ENCODE peak calls at places on chromosomes 11 and 22, in six cellular contexts. One of them, this sample, is unnamed.

GRCh38 chr11:129192150-129192549 is at the start of gene ARHGAP32:
- DNase-seq in ovary: no peak
- DNase-seq in mesendoderm: peak; percentile 83
- DNase-seq in CD4-positive, alpha-beta memory T cell: no peak
- DNase-seq in endodermal cell: peak; percentile 51
- DNase-seq in cardiac muscle cell: no peak
- DNase-seq in this sample: no peak

GRCh38 chr11:96187779-96188624 is 155.0 kb downstream of the MAML2 start:
- DNase-seq in ovary: peak; percentile 44
- DNase-seq in mesendoderm: no peak
- DNase-seq in CD4-positive, alpha-beta memory T cell: no peak
- DNase-seq in endodermal cell: no peak
- DNase-seq in cardiac muscle cell: no peak
- DNase-seq in this sample: no peak

GRCh38 chr11:133842053-133842452 is 3.3 kb downstream of the SPATA19 start:
- DNase-seq in ovary: no peak
- DNase-seq in mesendoderm: peak; percentile 63
- DNase-seq in CD4-positive, alpha-beta memory T cell: no peak
- DNase-seq in endodermal cell: peak; percentile 70
- DNase-seq in cardiac muscle cell: no peak
- DNase-seq in this sample: no peak

GRCh38 chr22:32413715-32414114 is 1.7 kb upstream of the RTCB start:
- DNase-seq in ovary: no peak
- DNase-seq in mesendoderm: peak; percentile 34
- DNase-seq in CD4-positive, alpha-beta memory T cell: no peak
- DNase-seq in endodermal cell: no peak
- DNase-seq in cardiac muscle cell: peak; percentile 5
- DNase-seq in this sample: no peak

GRCh38 chr22:20031732-20032406 is 11.0 kb downstream of the TANGO2 start:
- DNase-seq in ovary: no peak
- DNase-seq in mesendoderm: no peak
- DNase-seq in CD4-positive, alpha-beta memory T cell: peak; percentile 70
- DNase-seq in endodermal cell: no peak
- DNase-seq in cardiac muscle cell: no peak
- DNase-seq in this sample: no peak

GRCh38 chr22:50267591-50268390 is 2.4 kb downstream of the MAPK11 start:
- DNase-seq in ovary: peak; percentile 86
- DNase-seq in mesendoderm: no peak
- DNase-seq in CD4-positive, alpha-beta memory T cell: peak; percentile 47
- DNase-seq in endodermal cell: peak; percentile 84
- DNase-seq in cardiac muscle cell: peak; percentile 67
- DNase-seq in this sample: no peak

GRCh38 chr11:110763249-110764011 is 51.2 kb upstream of the ARHGAP20 start:
- DNase-seq in ovary: peak; percentile 39
- DNase-seq in mesendoderm: no peak
- DNase-seq in CD4-positive, alpha-beta memory T cell: no peak
- DNase-seq in endodermal cell: no peak
- DNase-seq in cardiac muscle cell: no peak
- DNase-seq in this sample: no peak

GRCh38 chr11:79440451-79441158 is at the start of gene TENM4:
- DNase-seq in ovary: peak; percentile 93
- DNase-seq in mesendoderm: peak; percentile 85
- DNase-seq in CD4-positive, alpha-beta memory T cell: no peak
- DNase-seq in endodermal cell: peak; percentile 85
- DNase-seq in cardiac muscle cell: peak; percentile 82
- DNase-seq in this sample: no peak

GRCh38 chr11:47551086-47551485 is 1.8 kb downstream of the CELF1 start:
- DNase-seq in ovary: no peak
- DNase-seq in mesendoderm: peak; percentile 73
- DNase-seq in CD4-positive, alpha-beta memory T cell: no peak
- DNase-seq in endodermal cell: no peak
- DNase-seq in cardiac muscle cell: peak; percentile 35
- DNase-seq in this sample: no peak

GRCh38 chr22:24928322-24928721 is 18.2 kb downstream of the LHFPL7 start:
- DNase-seq in ovary: no peak
- DNase-seq in mesendoderm: no peak
- DNase-seq in CD4-positive, alpha-beta memory T cell: no peak
- DNase-seq in endodermal cell: no peak
- DNase-seq in cardiac muscle cell: no peak
- DNase-seq in this sample: no peak

GRCh38 chr22:31343235-31344191 is 2.6 kb downstream of the PATZ1 start:
- DNase-seq in ovary: peak; percentile 69
- DNase-seq in mesendoderm: peak; percentile 83
- DNase-seq in CD4-positive, alpha-beta memory T cell: peak; percentile 12
- DNase-seq in endodermal cell: peak; percentile 87
- DNase-seq in cardiac muscle cell: peak; percentile 69
- DNase-seq in this sample: no peak

GRCh38 chr11:46359936-46360335 is 12.7 kb downstream of the DGKZ start:
- DNase-seq in ovary: no peak
- DNase-seq in mesendoderm: no peak
- DNase-seq in CD4-positive, alpha-beta memory T cell: no peak
- DNase-seq in endodermal cell: no peak
- DNase-seq in cardiac muscle cell: no peak
- DNase-seq in this sample: no peak

GRCh38 chr11:57499413-57499982 is 16.0 kb downstream of the SLC43A1 start:
- DNase-seq in ovary: peak; percentile 99
- DNase-seq in mesendoderm: peak; percentile 98
- DNase-seq in CD4-positive, alpha-beta memory T cell: no peak
- DNase-seq in endodermal cell: peak; percentile 99
- DNase-seq in cardiac muscle cell: peak; percentile 98
- DNase-seq in this sample: no peak

DNA sequence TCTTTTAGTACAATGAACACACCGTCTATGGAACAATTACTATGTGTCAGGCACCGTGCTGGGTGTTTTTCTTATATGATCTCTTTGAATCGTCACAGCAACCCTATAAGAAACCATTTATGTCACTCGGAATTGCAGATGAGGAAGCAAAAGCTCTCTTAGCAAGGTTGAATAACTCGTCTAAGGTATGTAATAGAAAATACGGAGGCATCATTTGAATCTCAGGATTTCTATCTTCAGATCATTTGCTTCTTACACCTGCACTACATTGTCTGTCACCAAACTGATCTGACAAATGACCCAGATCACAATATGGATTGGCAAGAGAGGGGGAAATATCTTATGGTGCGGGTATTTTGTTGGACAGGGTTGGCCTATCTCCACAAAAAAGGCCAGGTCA is 110.6 kb upstream of the CLMP start:
- DNase-seq in ovary: no peak
- DNase-seq in mesendoderm: no peak
- DNase-seq in CD4-positive, alpha-beta memory T cell: no peak
- DNase-seq in endodermal cell: no peak
- DNase-seq in cardiac muscle cell: no peak
- DNase-seq in this sample: no peak
- H3K27ac ChIP-seq in ovary: no peak overlapping the region
- H3K27ac ChIP-seq in mesendoderm: no peak overlapping the region
- H3K27ac ChIP-seq in CD4-positive, alpha-beta memory T cell: no peak overlapping the region
- H3K27ac ChIP-seq in endodermal cell: no peak overlapping the region
- H3K27ac ChIP-seq in cardiac muscle cell: no peak overlapping the region
- H3K27ac ChIP-seq in this sample: no peak overlapping the region

GRCh38 chr11:74326665-74327064 is 15.2 kb upstream of the P4HA3 start:
- DNase-seq in ovary: no peak
- DNase-seq in mesendoderm: no peak
- DNase-seq in CD4-positive, alpha-beta memory T cell: no peak
- DNase-seq in endodermal cell: no peak
- DNase-seq in cardiac muscle cell: no peak
- DNase-seq in this sample: no peak
- H3K27ac ChIP-seq in ovary: no peak overlapping the region
- H3K27ac ChIP-seq in mesendoderm: no peak overlapping the region
- H3K27ac ChIP-seq in CD4-positive, alpha-beta memory T cell: no peak overlapping the region
- H3K27ac ChIP-seq in endodermal cell: no peak overlapping the region
- H3K27ac ChIP-seq in cardiac muscle cell: no peak overlapping the region
- H3K27ac ChIP-seq in this sample: no peak overlapping the region

DNA sequence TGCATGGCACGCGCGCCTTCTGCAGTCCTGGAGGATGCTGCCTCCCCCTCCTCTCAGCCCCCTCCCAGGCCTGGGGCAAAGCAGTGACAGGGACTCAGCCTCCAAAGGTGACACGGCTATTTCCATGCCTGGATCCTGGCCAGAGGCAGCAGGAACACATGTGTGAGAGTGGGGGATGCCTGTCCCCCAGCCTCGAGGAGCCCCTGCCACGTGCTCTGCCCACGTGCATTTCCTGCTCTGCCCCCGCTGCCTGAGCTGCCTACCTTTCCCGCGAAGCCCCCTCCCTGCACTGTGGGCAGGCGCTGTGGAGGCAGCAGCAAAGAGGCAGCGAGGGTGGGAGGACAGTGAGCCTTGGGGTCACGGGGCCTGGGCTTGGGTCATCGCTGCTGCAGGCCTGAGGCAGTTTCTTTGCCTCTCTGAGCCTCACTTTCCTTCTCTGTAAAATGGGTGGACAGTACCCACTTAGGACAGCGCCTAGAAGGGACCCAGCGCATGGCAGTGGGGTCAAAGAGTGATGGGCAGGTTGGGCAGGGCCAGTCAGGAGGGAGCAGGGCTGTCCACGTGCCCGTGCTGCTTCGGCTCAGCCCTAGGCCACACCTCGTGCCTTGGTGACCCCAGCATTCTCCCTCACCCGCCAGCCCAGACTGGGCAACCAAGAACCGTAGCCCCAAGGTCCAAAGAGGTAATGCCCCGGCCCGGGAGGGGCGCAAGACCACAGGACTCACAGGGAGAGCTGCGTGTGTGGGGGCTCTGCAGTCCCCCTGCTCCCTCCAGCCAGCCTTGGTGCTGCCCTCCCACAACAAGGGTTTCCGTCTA is 48.6 kb downstream of the FLRT1 start:
- DNase-seq in ovary: no peak
- DNase-seq in mesendoderm: no peak
- DNase-seq in CD4-positive, alpha-beta memory T cell: no peak
- DNase-seq in endodermal cell: no peak
- DNase-seq in cardiac muscle cell: no peak
- DNase-seq in this sample: peak; percentile 73
- H3K27ac ChIP-seq in ovary: no peak overlapping the region
- H3K27ac ChIP-seq in mesendoderm: no peak overlapping the region
- H3K27ac ChIP-seq in CD4-positive, alpha-beta memory T cell: no peak overlapping the region
- H3K27ac ChIP-seq in endodermal cell: no peak overlapping the region
- H3K27ac ChIP-seq in cardiac muscle cell: no peak overlapping the region
- H3K27ac ChIP-seq in this sample: no peak overlapping the region

GRCh38 chr22:36107436-36107835 is 53.1 kb downstream of the APOL3 start:
- DNase-seq in ovary: peak; percentile 18
- DNase-seq in mesendoderm: no peak
- DNase-seq in CD4-positive, alpha-beta memory T cell: no peak
- DNase-seq in endodermal cell: no peak
- DNase-seq in cardiac muscle cell: no peak
- DNase-seq in this sample: no peak
- H3K27ac ChIP-seq in ovary: no peak overlapping the region
- H3K27ac ChIP-seq in mesendoderm: no peak overlapping the region
- H3K27ac ChIP-seq in CD4-positive, alpha-beta memory T cell: no peak overlapping the region
- H3K27ac ChIP-seq in endodermal cell: no peak overlapping the region
- H3K27ac ChIP-seq in cardiac muscle cell: no peak overlapping the region
- H3K27ac ChIP-seq in this sample: no peak overlapping the region

DNA sequence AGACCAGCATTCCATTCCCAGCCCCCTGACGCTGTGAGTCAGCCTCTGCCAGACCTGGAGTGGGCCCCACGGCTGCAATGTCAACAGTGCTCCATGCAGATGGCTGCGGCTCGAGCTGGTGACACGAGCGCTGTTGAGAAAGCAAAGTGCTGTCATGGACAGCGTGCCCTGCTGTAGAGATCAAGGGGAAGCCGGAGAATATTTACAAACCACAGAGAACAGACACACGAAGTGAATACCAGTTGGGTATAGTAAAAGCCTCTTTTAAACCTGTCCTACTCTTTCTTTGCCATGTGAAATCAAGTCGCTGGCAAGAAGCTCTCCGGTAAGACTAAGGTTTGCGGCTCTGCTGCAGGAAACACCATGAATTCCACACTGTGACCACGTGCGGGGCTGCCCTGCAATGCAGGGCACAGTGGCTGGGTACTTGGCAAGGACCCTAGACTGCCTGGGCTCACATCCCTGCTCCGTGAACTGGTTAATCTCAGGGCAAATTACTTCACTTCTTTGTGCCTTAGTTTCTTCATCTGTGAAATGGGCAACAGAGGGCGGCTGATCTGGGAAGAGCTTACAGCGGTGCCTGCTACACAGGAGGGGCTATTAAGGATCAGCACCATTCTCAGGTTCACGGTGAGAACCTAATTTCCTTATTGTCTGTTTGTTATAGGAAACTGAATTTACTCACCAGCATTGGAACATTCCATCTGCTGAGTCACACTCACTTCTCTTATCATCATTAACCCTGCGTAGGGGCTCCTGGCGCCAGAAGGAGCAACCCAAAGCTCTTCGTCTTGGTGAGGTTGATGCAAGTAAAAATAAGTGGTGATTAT is 27.8 kb upstream of the ELFN2 start:
- DNase-seq in ovary: no peak
- DNase-seq in mesendoderm: peak; percentile 73
- DNase-seq in CD4-positive, alpha-beta memory T cell: no peak
- DNase-seq in endodermal cell: peak; percentile 51
- DNase-seq in cardiac muscle cell: peak; percentile 74
- DNase-seq in this sample: no peak
- H3K27ac ChIP-seq in ovary: no peak overlapping the region
- H3K27ac ChIP-seq in mesendoderm: no peak overlapping the region
- H3K27ac ChIP-seq in CD4-positive, alpha-beta memory T cell: no peak overlapping the region
- H3K27ac ChIP-seq in endodermal cell: no peak overlapping the region
- H3K27ac ChIP-seq in cardiac muscle cell: no peak overlapping the region
- H3K27ac ChIP-seq in this sample: no peak overlapping the region

DNA sequence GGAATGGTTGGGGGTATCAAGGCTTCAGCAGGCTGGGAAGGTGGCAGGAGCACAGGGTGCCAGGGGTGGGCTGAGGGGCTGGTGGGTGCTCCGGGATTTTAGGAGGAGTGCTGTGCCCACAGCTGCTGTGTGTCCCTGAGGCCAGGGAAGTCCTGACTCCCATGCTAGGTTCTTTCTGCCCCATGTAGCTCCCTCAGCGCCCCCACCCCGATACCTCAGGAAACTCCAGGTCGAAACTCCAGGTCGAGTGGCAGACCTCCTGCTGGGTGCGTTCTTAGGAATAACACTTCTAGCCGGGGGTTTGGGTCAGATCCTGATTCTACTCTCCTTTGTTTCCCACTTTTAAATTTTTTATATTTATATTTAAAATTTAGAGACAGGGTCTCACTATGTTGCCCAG is 8.3 kb downstream of the AP2A2 start:
- DNase-seq in ovary: no peak
- DNase-seq in mesendoderm: no peak
- DNase-seq in CD4-positive, alpha-beta memory T cell: no peak
- DNase-seq in endodermal cell: no peak
- DNase-seq in cardiac muscle cell: no peak
- DNase-seq in this sample: no peak
- H3K27ac ChIP-seq in ovary: no peak overlapping the region
- H3K27ac ChIP-seq in mesendoderm: no peak overlapping the region
- H3K27ac ChIP-seq in CD4-positive, alpha-beta memory T cell: no peak overlapping the region
- H3K27ac ChIP-seq in endodermal cell: no peak overlapping the region
- H3K27ac ChIP-seq in cardiac muscle cell: no peak overlapping the region
- H3K27ac ChIP-seq in this sample: no peak overlapping the region

GRCh38 chr11:113313601-113314000 is 782 bp upstream of the TTC12 start:
- DNase-seq in ovary: no peak
- DNase-seq in mesendoderm: no peak
- DNase-seq in CD4-positive, alpha-beta memory T cell: no peak
- DNase-seq in endodermal cell: no peak
- DNase-seq in cardiac muscle cell: no peak
- DNase-seq in this sample: no peak
- H3K27ac ChIP-seq in ovary: peak overlapping the region; percentile 93
- H3K27ac ChIP-seq in mesendoderm: no peak overlapping the region
- H3K27ac ChIP-seq in CD4-positive, alpha-beta memory T cell: peak overlapping the region; percentile 85
- H3K27ac ChIP-seq in endodermal cell: no peak overlapping the region
- H3K27ac ChIP-seq in cardiac muscle cell: no peak overlapping the region
- H3K27ac ChIP-seq in this sample: no peak overlapping the region

GRCh38 chr11:2375341-2375853 is 1.7 kb upstream of the CD81 start:
- DNase-seq in ovary: no peak
- DNase-seq in mesendoderm: peak; percentile 40
- DNase-seq in CD4-positive, alpha-beta memory T cell: no peak
- DNase-seq in endodermal cell: no peak
- DNase-seq in cardiac muscle cell: peak; percentile 72
- DNase-seq in this sample: no peak
- H3K27ac ChIP-seq in ovary: no peak overlapping the region
- H3K27ac ChIP-seq in mesendoderm: no peak overlapping the region
- H3K27ac ChIP-seq in CD4-positive, alpha-beta memory T cell: no peak overlapping the region
- H3K27ac ChIP-seq in endodermal cell: no peak overlapping the region
- H3K27ac ChIP-seq in cardiac muscle cell: peak overlapping the region; percentile 61
- H3K27ac ChIP-seq in this sample: no peak overlapping the region

This sample was measured in DND-41.